ENCODE peak calls at places on chromosomes 11 and 22, in four cellular contexts. T is ovary, Z is tibial nerve, Y is sigmoid colon. S is an unnamed sample.

GRCh38 chr11:120197254-120197891 is 13.5 kb upstream of the OAF start:
- DNase-seq in T (no peak), Y (no peak), Z (peak; percentile 15), S (no peak)

GRCh38 chr22:39924286-39924685 is 23.4 kb downstream of the GRAP2 start:
- DNase-seq in Y (no peak), Z (no peak), T (no peak), S (no peak)

GRCh38 chr11:118699508-118700220 is 20.2 kb upstream of the TREH start:
- DNase-seq in T (no peak), Y (peak; percentile 18), Z (no peak), S (no peak)

GRCh38 chr11:75339685-75340409 is 11.6 kb downstream of the ARRB1 start:
- DNase-seq in T (no peak), Z (no peak), Y (no peak), S (no peak)

GRCh38 chr22:17268501-17269223 is 49.4 kb upstream of the ADA2 start:
- DNase-seq in Z (no peak), T (no peak), Y (no peak), S (no peak)

GRCh38 chr11:86247608-86248007 is 3.1 kb downstream of the EED start:
- DNase-seq in T (no peak), Y (no peak), Z (no peak), S (no peak)

GRCh38 chr11:64089915-64090810 is 54.4 kb downstream of the FLRT1 start:
- DNase-seq in T (no peak), Y (no peak), Z (no peak), S (no peak)

GRCh38 chr22:28772633-28773460 is at the start of gene CCDC117:
- DNase-seq in Z (peak; percentile 96), Y (peak; percentile 97), T (peak; percentile 94), S (peak; percentile 94)

GRCh38 chr11:67303132-67303988 is at the start of gene SSH3:
- DNase-seq in Y (peak; percentile 84), T (peak; percentile 70), Z (peak; percentile 47), S (peak; percentile 74)

GRCh38 chr11:19954899-19955298 is 205.4 kb downstream of the DBX1 start:
- DNase-seq in Z (no peak), T (no peak), Y (no peak), S (peak; percentile 33)

GRCh38 chr11:121415861-121416260 is 36.3 kb upstream of the SORL1 start:
- DNase-seq in T (peak; percentile 52), Y (no peak), Z (peak; percentile 45), S (no peak)

GRCh38 chr11:121414141-121414918 is 37.8 kb upstream of the SORL1 start:
- DNase-seq in Z (no peak), T (no peak), Y (no peak), S (no peak)

GRCh38 chr11:121418625-121419114 is 33.4 kb upstream of the SORL1 start:
- DNase-seq in T (no peak), Y (no peak), Z (peak; percentile 12), S (no peak)

GRCh38 chr11:121417607-121418006 is 34.5 kb upstream of the SORL1 start:
- DNase-seq in Z (no peak), T (no peak), Y (no peak), S (no peak)

DNA sequence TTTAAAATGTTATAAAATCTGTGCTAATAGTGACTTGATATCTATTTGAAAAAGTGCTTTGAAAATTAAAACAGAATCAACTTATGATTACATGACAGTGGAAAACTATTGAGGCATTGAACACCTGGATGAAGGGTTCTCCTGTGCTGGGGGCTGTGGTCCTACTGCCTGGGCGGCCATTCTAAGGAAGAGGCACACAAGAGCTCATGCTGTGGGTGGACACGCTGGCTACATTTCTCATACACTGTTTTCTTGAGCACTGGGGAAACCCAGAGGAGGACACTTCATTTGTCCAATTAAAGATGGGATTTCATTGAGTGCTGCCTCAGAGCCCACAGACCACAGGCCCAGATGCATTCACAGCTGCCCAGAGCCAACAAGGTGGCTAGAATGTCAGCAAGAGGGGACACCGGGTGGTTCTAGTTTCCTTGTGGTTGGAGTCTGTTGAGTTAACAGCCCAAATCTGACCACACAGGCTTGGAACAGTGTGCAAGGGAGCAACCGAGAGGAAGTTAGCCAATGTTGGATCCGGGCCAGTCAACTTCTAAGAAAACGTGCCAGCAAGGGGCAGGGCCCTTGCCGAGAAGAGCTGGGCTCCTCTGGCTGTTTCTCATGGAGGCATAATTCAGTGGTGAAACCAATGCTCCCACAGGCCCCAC is 35.1 kb upstream of the SORL1 start:
- DNase-seq in T (peak; percentile 79), Y (peak; percentile 93), Z (peak; percentile 87), S (peak; percentile 1)
- TF ChIP-seq EP300 in T (no peak), Y (no peak), Z (peak; percentile 31), S (no peak)

GRCh38 chr11:57457643-57458023 is 2.7 kb upstream of the RTN4RL2 start:
- DNase-seq in T (no peak), Z (no peak), Y (no peak), S (no peak)

GRCh38 chr11:57458060-57458409 is 2.3 kb upstream of the RTN4RL2 start:
- DNase-seq in Y (no peak), Z (no peak), T (no peak), S (no peak)

GRCh38 chr11:57458410-57459111 is 1.8 kb upstream of the RTN4RL2 start:
- DNase-seq in Y (no peak), T (peak; percentile 57), Z (peak; percentile 50), S (peak; percentile 71)

GRCh38 chr11:57459112-57460016 is 964 bp upstream of the RTN4RL2 start:
- DNase-seq in Z (no peak), Y (no peak), T (no peak), S (no peak)

DNA sequence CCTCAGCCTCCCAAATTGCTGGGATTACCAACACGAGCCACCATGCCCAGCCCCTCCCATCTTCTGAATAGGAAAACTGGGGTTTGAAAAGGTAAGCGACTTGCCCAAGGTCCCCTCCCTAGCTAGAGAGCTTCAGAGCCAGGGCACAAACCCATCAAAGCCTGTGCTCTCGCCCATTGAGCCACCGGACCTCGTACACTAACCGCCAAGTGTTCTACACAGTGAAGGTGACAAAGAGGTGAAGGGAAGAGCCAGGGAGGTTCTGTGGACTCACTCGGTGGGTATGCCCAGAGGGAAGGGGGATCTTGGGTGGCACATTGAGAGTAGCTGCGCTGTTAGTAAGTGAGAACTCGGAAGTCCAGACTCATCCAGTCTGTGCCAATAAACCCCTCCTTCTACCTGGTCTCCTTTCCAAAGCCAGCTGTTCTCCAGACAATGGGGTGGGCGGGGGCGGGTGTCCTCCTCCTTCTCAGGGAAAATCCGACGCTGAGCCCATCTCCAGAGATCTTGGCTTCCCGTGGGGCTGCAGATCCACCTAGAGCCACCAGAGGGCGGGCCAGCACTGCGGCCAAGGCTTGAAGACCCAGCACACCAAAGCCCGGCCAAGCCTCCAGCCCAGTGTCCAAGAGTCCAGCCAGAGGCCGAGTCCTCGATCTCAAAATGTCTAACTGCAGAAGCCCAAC is 3.2 kb upstream of the RTN4RL2 start:
- DNase-seq in Y (peak; percentile 94), T (peak; percentile 92), Z (peak; percentile 95), S (peak; percentile 91)
- TF ChIP-seq EP300 in Y (no peak), T (no peak), Z (no peak), S (no peak)

GRCh38 chr11:65859134-65859811 is 960 bp upstream of the MUS81 start:
- DNase-seq in T (peak; percentile 99), Y (peak; percentile 100), Z (peak; percentile 98), S (peak; percentile 97)

GRCh38 chr11:65861533-65862183 is 1.4 kb downstream of the MUS81 start:
- DNase-seq in T (peak; percentile 44), Y (peak; percentile 70), Z (no peak), S (no peak)

GRCh38 chr11:65859812-65860277 is 388 bp upstream of the MUS81 start:
- DNase-seq in Z (no peak), T (no peak), Y (no peak), S (no peak)

GRCh38 chr11:65861165-65861505 is 902 bp downstream of the MUS81 start:
- DNase-seq in Y (peak; percentile 76), Z (no peak), T (no peak), S (no peak)

DNA sequence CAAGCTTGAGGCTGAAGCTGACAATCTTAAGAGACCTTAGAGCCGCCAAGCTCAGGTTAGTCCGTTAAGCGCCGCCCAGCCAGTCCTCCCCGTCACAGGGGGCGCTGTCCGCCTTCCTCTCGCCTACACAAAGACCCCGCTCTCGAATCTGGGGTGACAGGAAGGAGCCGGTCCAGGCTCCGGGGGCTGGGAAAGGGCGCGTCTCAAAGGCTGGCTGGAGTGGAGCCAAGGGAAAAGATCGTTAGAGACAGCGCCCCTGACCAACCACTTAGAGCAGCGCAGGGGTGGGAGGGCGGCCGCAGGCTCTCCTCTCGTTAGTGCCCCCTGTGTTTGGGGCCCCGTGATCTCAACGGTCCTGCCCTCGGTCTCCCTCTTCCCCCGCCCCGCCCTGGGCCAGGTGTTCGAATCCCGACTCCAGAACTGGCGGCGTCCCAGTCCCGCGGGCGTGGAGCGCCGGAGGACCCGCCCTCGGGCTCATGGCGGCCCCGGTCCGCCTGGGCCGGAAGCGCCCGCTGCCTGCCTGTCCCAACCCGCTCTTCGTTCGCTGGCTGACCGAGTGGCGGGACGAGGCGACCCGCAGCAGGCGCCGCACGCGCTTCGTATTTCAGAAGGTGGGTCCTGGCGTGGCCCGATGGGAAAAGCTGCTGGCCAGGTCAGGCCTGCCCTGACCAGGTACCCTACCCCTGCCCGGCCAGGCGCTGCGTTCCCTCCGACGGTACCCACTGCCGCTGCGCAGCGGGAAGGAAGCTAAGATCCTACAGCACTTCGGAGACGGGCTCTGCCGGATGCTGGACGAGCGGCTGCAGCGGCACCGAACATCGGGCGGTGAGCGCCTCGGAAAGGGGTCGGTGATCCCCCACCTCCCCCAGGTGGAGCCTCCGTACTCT is at the start of gene MUS81:
- DNase-seq in Y (peak; percentile 99), T (peak; percentile 98), Z (peak; percentile 99), S (peak; percentile 99)
- TF ChIP-seq EP300 in Y (no peak), T (no peak), Z (peak; percentile 83), S (no peak)

GRCh38 chr11:12235945-12236743 is 125.8 kb downstream of the MICAL2 start:
- DNase-seq in Z (peak; percentile 41), T (no peak), Y (no peak), S (peak; percentile 62)

GRCh38 chr11:12238420-12238819 is 128.0 kb downstream of the MICAL2 start:
- DNase-seq in T (no peak), Y (no peak), Z (no peak), S (no peak)

GRCh38 chr11:12235549-12235944 is 125.2 kb downstream of the MICAL2 start:
- DNase-seq in T (peak; percentile 39), Z (no peak), Y (no peak), S (peak; percentile 38)

GRCh38 chr11:12236744-12237101 is 126.3 kb downstream of the MICAL2 start:
- DNase-seq in T (no peak), Z (no peak), Y (no peak), S (no peak)

GRCh38 chr11:12237381-12237784 is 127.0 kb downstream of the MICAL2 start:
- DNase-seq in Z (no peak), T (no peak), Y (peak; percentile 84), S (no peak)
- TF ChIP-seq EP300 in Z (no peak), T (no peak), Y (peak; percentile 96), S (no peak)

GRCh38 chr22:31230155-31230870 is 18.2 kb downstream of the LIMK2 start:
- DNase-seq in Z (peak; percentile 48), T (no peak), Y (no peak), S (no peak)
- TF ChIP-seq EP300 in Z (no peak), T (no peak), Y (no peak), S (no peak)

GRCh38 chr22:19854778-19855503 is at the start of the genes GNB1L and RTL10:
- DNase-seq in T (peak; percentile 97), Z (peak; percentile 90), Y (peak; percentile 98), S (peak; percentile 95)
- TF ChIP-seq EP300 in T (no peak), Z (peak; percentile 84), Y (no peak), S (no peak)

DNA sequence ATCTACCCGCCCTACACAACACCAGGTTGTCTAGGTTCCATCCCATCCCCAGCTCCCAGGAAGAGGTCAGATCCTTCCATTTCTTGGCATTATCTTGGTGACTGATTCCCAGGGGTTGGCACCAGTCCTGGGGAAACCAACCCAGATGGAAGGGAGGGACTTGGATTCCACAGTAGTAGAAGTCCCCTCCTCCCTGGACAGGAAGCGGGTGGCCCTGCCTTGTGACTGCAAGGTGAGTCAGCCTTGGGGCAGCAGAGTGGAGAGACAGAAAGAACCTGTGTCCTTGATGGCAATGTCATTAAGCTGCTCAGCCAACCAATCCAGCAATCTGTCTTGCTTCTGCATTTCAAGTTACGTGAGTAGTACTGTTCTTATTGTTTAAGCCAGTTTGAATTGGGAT is 26.5 kb downstream of the SYT13 start:
- DNase-seq in Y (no peak), Z (no peak), T (no peak), S (peak; percentile 31)
- TF ChIP-seq EP300 in Y (no peak), Z (no peak), T (no peak), S (no peak)

S was measured in A549.